ENCODE peak calls at places on chromosomes 11 and 22, in eight cellular contexts. One of them, this sample, is unnamed.

GRCh38 chr11:117232911-117233409 is 489 bp downstream of the RNF214 start:
- DNase-seq in kidney epithelial cell: no peak
- DNase-seq in NCI-H345: no peak
- DNase-seq in AG04450: no peak
- DNase-seq in epithelial cell of esophagus: no peak
- DNase-seq in stimulated activated naive CD4-positive, alpha-beta T cell: no peak
- DNase-seq in activated gamma-delta T cell treated with anti-CD3 and anti-CD28 coated beads, Interleukin-2, amount 50 U/mL, for 16 hours: no peak
- DNase-seq in LoVo: no peak
- DNase-seq in this sample: no peak

GRCh38 chr11:69572861-69573260 is 68.1 kb upstream of the CCND1 start:
- DNase-seq in kidney epithelial cell: no peak
- DNase-seq in AG04450: no peak
- DNase-seq in epithelial cell of esophagus: no peak
- DNase-seq in stimulated activated naive CD4-positive, alpha-beta T cell: no peak
- DNase-seq in LoVo: no peak
- DNase-seq in NCI-H345: no peak
- DNase-seq in activated gamma-delta T cell treated with anti-CD3 and anti-CD28 coated beads, Interleukin-2, amount 50 U/mL, for 16 hours: no peak
- DNase-seq in this sample: no peak

GRCh38 chr22:50112151-50113118 is 22.6 kb downstream of the MOV10L1 start:
- DNase-seq in LoVo: no peak
- DNase-seq in kidney epithelial cell: peak
- DNase-seq in NCI-H345: no peak
- DNase-seq in stimulated activated naive CD4-positive, alpha-beta T cell: no peak
- DNase-seq in AG04450: peak
- DNase-seq in epithelial cell of esophagus: peak
- DNase-seq in activated gamma-delta T cell treated with anti-CD3 and anti-CD28 coated beads, Interleukin-2, amount 50 U/mL, for 16 hours: no peak
- DNase-seq in this sample: no peak

GRCh38 chr22:46845281-46846153 is 83.1 kb downstream of the TBC1D22A start:
- DNase-seq in activated gamma-delta T cell treated with anti-CD3 and anti-CD28 coated beads, Interleukin-2, amount 50 U/mL, for 16 hours: no peak
- DNase-seq in kidney epithelial cell: no peak
- DNase-seq in epithelial cell of esophagus: peak
- DNase-seq in AG04450: no peak
- DNase-seq in LoVo: no peak
- DNase-seq in NCI-H345: no peak
- DNase-seq in stimulated activated naive CD4-positive, alpha-beta T cell: no peak
- DNase-seq in this sample: no peak

GRCh38 chr11:10352911-10353550 is 48.2 kb downstream of the ADM start:
- DNase-seq in activated gamma-delta T cell treated with anti-CD3 and anti-CD28 coated beads, Interleukin-2, amount 50 U/mL, for 16 hours: no peak
- DNase-seq in epithelial cell of esophagus: no peak
- DNase-seq in stimulated activated naive CD4-positive, alpha-beta T cell: no peak
- DNase-seq in LoVo: no peak
- DNase-seq in AG04450: no peak
- DNase-seq in NCI-H345: no peak
- DNase-seq in kidney epithelial cell: no peak
- DNase-seq in this sample: no peak

GRCh38 chr22:43312608-43313007 is 30.6 kb downstream of the SCUBE1 start:
- DNase-seq in AG04450: no peak
- DNase-seq in NCI-H345: no peak
- DNase-seq in stimulated activated naive CD4-positive, alpha-beta T cell: no peak
- DNase-seq in LoVo: no peak
- DNase-seq in activated gamma-delta T cell treated with anti-CD3 and anti-CD28 coated beads, Interleukin-2, amount 50 U/mL, for 16 hours: no peak
- DNase-seq in epithelial cell of esophagus: no peak
- DNase-seq in kidney epithelial cell: no peak
- DNase-seq in this sample: no peak

GRCh38 chr11:28257761-28258160 is 149.6 kb downstream of the METTL15 start:
- DNase-seq in activated gamma-delta T cell treated with anti-CD3 and anti-CD28 coated beads, Interleukin-2, amount 50 U/mL, for 16 hours: no peak
- DNase-seq in epithelial cell of esophagus: peak
- DNase-seq in NCI-H345: no peak
- DNase-seq in kidney epithelial cell: no peak
- DNase-seq in AG04450: no peak
- DNase-seq in LoVo: no peak
- DNase-seq in stimulated activated naive CD4-positive, alpha-beta T cell: no peak
- DNase-seq in this sample: no peak

GRCh38 chr11:3617990-3618389 is 23.8 kb downstream of the ART5 start:
- DNase-seq in LoVo: no peak
- DNase-seq in kidney epithelial cell: no peak
- DNase-seq in NCI-H345: no peak
- DNase-seq in epithelial cell of esophagus: no peak
- DNase-seq in stimulated activated naive CD4-positive, alpha-beta T cell: no peak
- DNase-seq in AG04450: no peak
- DNase-seq in activated gamma-delta T cell treated with anti-CD3 and anti-CD28 coated beads, Interleukin-2, amount 50 U/mL, for 16 hours: no peak
- DNase-seq in this sample: no peak

GRCh38 chr11:118003456-118003855 is 17.3 kb downstream of the IL10RA start:
- DNase-seq in LoVo: no peak
- DNase-seq in NCI-H345: no peak
- DNase-seq in AG04450: no peak
- DNase-seq in activated gamma-delta T cell treated with anti-CD3 and anti-CD28 coated beads, Interleukin-2, amount 50 U/mL, for 16 hours: no peak
- DNase-seq in stimulated activated naive CD4-positive, alpha-beta T cell: no peak
- DNase-seq in epithelial cell of esophagus: no peak
- DNase-seq in kidney epithelial cell: no peak
- DNase-seq in this sample: no peak

GRCh38 chr11:130891326-130891725 is 25.0 kb downstream of the SNX19 start:
- DNase-seq in NCI-H345: no peak
- DNase-seq in AG04450: no peak
- DNase-seq in LoVo: no peak
- DNase-seq in epithelial cell of esophagus: no peak
- DNase-seq in stimulated activated naive CD4-positive, alpha-beta T cell: no peak
- DNase-seq in activated gamma-delta T cell treated with anti-CD3 and anti-CD28 coated beads, Interleukin-2, amount 50 U/mL, for 16 hours: no peak
- DNase-seq in kidney epithelial cell: no peak
- DNase-seq in this sample: no peak

GRCh38 chr11:4647795-4648194 is 4.0 kb downstream of the OR51E1 start:
- DNase-seq in AG04450: no peak
- DNase-seq in stimulated activated naive CD4-positive, alpha-beta T cell: no peak
- DNase-seq in NCI-H345: no peak
- DNase-seq in LoVo: no peak
- DNase-seq in activated gamma-delta T cell treated with anti-CD3 and anti-CD28 coated beads, Interleukin-2, amount 50 U/mL, for 16 hours: no peak
- DNase-seq in kidney epithelial cell: no peak
- DNase-seq in epithelial cell of esophagus: no peak
- DNase-seq in this sample: no peak

GRCh38 chr11:118226294-118226693 is 1.5 kb upstream of the JAML start:
- DNase-seq in stimulated activated naive CD4-positive, alpha-beta T cell: no peak
- DNase-seq in kidney epithelial cell: no peak
- DNase-seq in epithelial cell of esophagus: no peak
- DNase-seq in LoVo: no peak
- DNase-seq in NCI-H345: no peak
- DNase-seq in activated gamma-delta T cell treated with anti-CD3 and anti-CD28 coated beads, Interleukin-2, amount 50 U/mL, for 16 hours: no peak
- DNase-seq in AG04450: no peak
- DNase-seq in this sample: no peak

GRCh38 chr11:96748639-96749370 is 359.0 kb downstream of the JRKL start:
- DNase-seq in stimulated activated naive CD4-positive, alpha-beta T cell: no peak
- DNase-seq in AG04450: no peak
- DNase-seq in NCI-H345: no peak
- DNase-seq in LoVo: no peak
- DNase-seq in epithelial cell of esophagus: peak
- DNase-seq in kidney epithelial cell: no peak
- DNase-seq in activated gamma-delta T cell treated with anti-CD3 and anti-CD28 coated beads, Interleukin-2, amount 50 U/mL, for 16 hours: no peak
- DNase-seq in this sample: no peak

GRCh38 chr11:32891657-32892354 is 805 bp upstream of the QSER1 start:
- DNase-seq in kidney epithelial cell: no peak
- DNase-seq in NCI-H345: no peak
- DNase-seq in epithelial cell of esophagus: peak
- DNase-seq in AG04450: no peak
- DNase-seq in LoVo: no peak
- DNase-seq in stimulated activated naive CD4-positive, alpha-beta T cell: no peak
- DNase-seq in activated gamma-delta T cell treated with anti-CD3 and anti-CD28 coated beads, Interleukin-2, amount 50 U/mL, for 16 hours: no peak
- DNase-seq in this sample: no peak

GRCh38 chr22:45450931-45451651 is 37.6 kb downstream of the RIBC2 start:
- DNase-seq in kidney epithelial cell: no peak
- DNase-seq in AG04450: peak
- DNase-seq in activated gamma-delta T cell treated with anti-CD3 and anti-CD28 coated beads, Interleukin-2, amount 50 U/mL, for 16 hours: no peak
- DNase-seq in stimulated activated naive CD4-positive, alpha-beta T cell: no peak
- DNase-seq in NCI-H345: no peak
- DNase-seq in epithelial cell of esophagus: no peak
- DNase-seq in LoVo: no peak
- DNase-seq in this sample: no peak

GRCh38 chr11:20235164-20235563 is 74.9 kb upstream of the DBX1 start:
- DNase-seq in kidney epithelial cell: no peak
- DNase-seq in LoVo: no peak
- DNase-seq in stimulated activated naive CD4-positive, alpha-beta T cell: no peak
- DNase-seq in NCI-H345: no peak
- DNase-seq in AG04450: no peak
- DNase-seq in epithelial cell of esophagus: no peak
- DNase-seq in activated gamma-delta T cell treated with anti-CD3 and anti-CD28 coated beads, Interleukin-2, amount 50 U/mL, for 16 hours: no peak
- DNase-seq in this sample: no peak

GRCh38 chr11:1060885-1061616 is 13.6 kb upstream of the MUC2 start:
- DNase-seq in LoVo: peak
- DNase-seq in AG04450: no peak
- DNase-seq in NCI-H345: no peak
- DNase-seq in stimulated activated naive CD4-positive, alpha-beta T cell: no peak
- DNase-seq in epithelial cell of esophagus: peak
- DNase-seq in activated gamma-delta T cell treated with anti-CD3 and anti-CD28 coated beads, Interleukin-2, amount 50 U/mL, for 16 hours: no peak
- DNase-seq in kidney epithelial cell: no peak
- DNase-seq in this sample: peak

GRCh38 chr11:118117790-118118601 is 31.2 kb upstream of the SMIM35 start:
- DNase-seq in LoVo: no peak
- DNase-seq in activated gamma-delta T cell treated with anti-CD3 and anti-CD28 coated beads, Interleukin-2, amount 50 U/mL, for 16 hours: peak
- DNase-seq in NCI-H345: no peak
- DNase-seq in AG04450: no peak
- DNase-seq in stimulated activated naive CD4-positive, alpha-beta T cell: no peak
- DNase-seq in kidney epithelial cell: no peak
- DNase-seq in epithelial cell of esophagus: no peak
- DNase-seq in this sample: no peak

GRCh38 chr11:131033151-131033651 is 116.9 kb upstream of the SNX19 start:
- DNase-seq in NCI-H345: no peak
- DNase-seq in stimulated activated naive CD4-positive, alpha-beta T cell: no peak
- DNase-seq in activated gamma-delta T cell treated with anti-CD3 and anti-CD28 coated beads, Interleukin-2, amount 50 U/mL, for 16 hours: no peak
- DNase-seq in kidney epithelial cell: peak
- DNase-seq in epithelial cell of esophagus: peak
- DNase-seq in LoVo: peak
- DNase-seq in AG04450: peak
- DNase-seq in this sample: peak